ENCODE peak calls at places on chromosomes 2 and 18, in seven cellular contexts. T, C, M, U, P, W and L are unnamed samples.

GRCh38 chr2:85911836-85912692 is 23.3 kb upstream of the ST3GAL5 start:
- DNase-seq in T (no peak), W (no peak), U (no peak), P (no peak), C (peak; percentile 47), M (peak; percentile 61), L (no peak)

GRCh38 chr2:101002562-101003277 is 631 bp downstream of the RPL31 start:
- DNase-seq in W (no peak), C (no peak), M (no peak), T (no peak), U (no peak), P (no peak), L (no peak)

GRCh38 chr2:237704476-237705224 is 77.3 kb downstream of the LRRFIP1 start:
- DNase-seq in M (no peak), C (peak; percentile 54), P (no peak), T (no peak), U (no peak), W (no peak), L (no peak)

GRCh38 chr18:48825101-48825745 is 125.5 kb downstream of the SMAD7 start:
- DNase-seq in C (peak; percentile 37), T (peak; percentile 72), U (no peak), P (no peak), W (no peak), M (no peak), L (peak; percentile 34)

GRCh38 chr2:220512419-220512818 is 885.0 kb downstream of the SLC4A3 start:
- DNase-seq in P (no peak), M (no peak), W (peak; percentile 36), C (no peak), U (no peak), T (no peak), L (no peak)

GRCh38 chr2:164644036-164644700 is 22.9 kb upstream of the GRB14 start:
- DNase-seq in M (no peak), P (no peak), T (no peak), C (no peak), U (no peak), W (no peak), L (no peak)

GRCh38 chr2:85792783-85793441 is 39.1 kb downstream of the ATOH8 start:
- DNase-seq in W (peak; percentile 43), C (no peak), T (peak; percentile 69), U (no peak), P (no peak), M (peak; percentile 73), L (peak; percentile 64)

GRCh38 chr2:204871246-204871953 is 326.1 kb downstream of the PARD3B start:
- DNase-seq in M (no peak), U (peak; percentile 43), T (no peak), P (no peak), C (peak; percentile 11), W (peak; percentile 18), L (no peak)

GRCh38 chr2:171575606-171576005 is 53.3 kb downstream of the CYBRD1 start:
- DNase-seq in U (no peak), P (no peak), C (no peak), M (no peak), T (no peak), W (no peak), L (no peak)

GRCh38 chr2:170446078-170446477 is 268.1 kb downstream of the MYO3B start:
- DNase-seq in M (no peak), U (no peak), T (no peak), C (no peak), W (no peak), P (no peak), L (no peak)

GRCh38 chr18:63422862-63423304 is 607 bp upstream of the VPS4B start:
- DNase-seq in T (peak; percentile 78), W (no peak), M (no peak), U (no peak), P (no peak), C (peak; percentile 53), L (no peak)

GRCh38 chr18:62497171-62497783 is 25.5 kb upstream of the ZCCHC2 start:
- DNase-seq in W (no peak), C (no peak), T (no peak), M (no peak), P (no peak), U (no peak), L (no peak)

GRCh38 chr2:173644146-173644545 is 289.5 kb downstream of the CDCA7 start:
- DNase-seq in P (no peak), M (peak; percentile 76), U (no peak), W (peak; percentile 30), T (no peak), C (peak; percentile 27), L (no peak)

GRCh38 chr2:235389626-235390025 is 104.2 kb upstream of the AGAP1 start:
- DNase-seq in U (no peak), T (no peak), C (no peak), P (no peak), W (no peak), M (no peak), L (no peak)

GRCh38 chr2:234792566-234792965 is 159.3 kb upstream of the SH3BP4 start:
- DNase-seq in M (peak; percentile 87), C (no peak), W (no peak), P (no peak), U (peak; percentile 44), T (no peak), L (no peak)

GRCh38 chr2:224381913-224382647 is 19.8 kb downstream of the FAM124B start:
- DNase-seq in W (no peak), M (no peak), P (no peak), U (no peak), C (no peak), T (no peak), L (no peak)

GRCh38 chr18:74273394-74273793 is 18.4 kb downstream of the CYB5A start:
- DNase-seq in U (no peak), P (no peak), T (no peak), W (no peak), C (no peak), M (no peak), L (no peak)

GRCh38 chr2:49037197-49037596 is 117.1 kb downstream of the FSHR start:
- DNase-seq in P (no peak), C (no peak), U (no peak), T (no peak), W (no peak), M (no peak), L (no peak)

GRCh38 chr18:35923939-35924338 is 48.5 kb upstream of the RMP24 start:
- DNase-seq in U (no peak), W (no peak), C (no peak), T (no peak), M (no peak), P (no peak), L (no peak)

GRCh38 chr2:54459037-54459441 is 2.9 kb downstream of the SPTBN1 start:
- DNase-seq in U (no peak), M (no peak), T (no peak), W (no peak), C (no peak), P (no peak), L (no peak)

GRCh38 chr2:186422226-186422625 is 63.8 kb upstream of the ZC3H15 start:
- DNase-seq in T (no peak), M (peak; percentile 71), U (no peak), P (no peak), W (peak; percentile 66), C (no peak), L (no peak)

GRCh38 chr18:5630766-5631413 is 87.1 kb upstream of the EPB41L3 start:
- DNase-seq in P (no peak), W (no peak), C (no peak), U (no peak), M (peak; percentile 21), T (no peak), L (no peak)

GRCh38 chr2:71511776-71512175 is 58.4 kb downstream of the DYSF start:
- DNase-seq in P (no peak), C (no peak), T (no peak), M (no peak), W (no peak), U (no peak), L (peak; percentile 38)

GRCh38 chr2:32977228-32977758 is 30.5 kb downstream of the LTBP1 start:
- DNase-seq in P (no peak), W (no peak), T (peak; percentile 90), M (no peak), C (no peak), U (peak; percentile 12), L (no peak)

GRCh38 chr2:94890234-94890633 is 19.0 kb downstream of the TEKT4 start:
- DNase-seq in C (no peak), M (no peak), U (peak; percentile 42), T (no peak), P (no peak), W (no peak), L (no peak)

GRCh38 chr2:37583867-37584266 is 87.6 kb downstream of the CDC42EP3 start:
- DNase-seq in T (no peak), U (no peak), P (no peak), W (no peak), M (peak; percentile 63), C (no peak), L (no peak)

GRCh38 chr2:142742301-142743214 is 134.9 kb upstream of the KYNU start:
- DNase-seq in U (no peak), C (no peak), T (no peak), M (peak; percentile 83), P (no peak), W (peak; percentile 39), L (no peak)

GRCh38 chr2:216742411-216742810 is 47.1 kb upstream of the IGFBP5 start:
- DNase-seq in C (no peak), P (no peak), U (no peak), T (no peak), M (no peak), W (no peak), L (no peak)